ENCODE peak calls at places on chromosomes 7 and 10, in ten cellular contexts. C is A549; X is cardiac septum; Q is stimulated activated CD4-positive, alpha-beta T cell treated with anti-CD3 and anti-CD28 coated beads, Interleukin-15, amount 100 ng/mL, for 24 hours; I is brain microvascular endothelial cell; F is endodermal cell; L is naive thymus-derived CD8-positive, alpha-beta T cell; T is T-helper 1 cell; A is T-cell; P is HFF-Myc. E is an unnamed sample.
A peak's percentile ranks its signal among the peaks of the same experiment; 100 is the strongest.

GRCh38 chr10:103542764-103543616 is 49.5 kb downstream of the NEURL1 start:
- DNase-seq in P (no peak), T (peak; percentile 19), C (no peak), Q (peak; percentile 51), A (peak; percentile 20), F (peak; percentile 85), X (peak; percentile 73), L (peak; percentile 62), I (peak; percentile 12), E (no peak)

GRCh38 chr10:93821051-93821772 is 63.5 kb downstream of the LGI1 start:
- DNase-seq in I (no peak), C (peak; percentile 10), L (no peak), A (no peak), P (no peak), T (no peak), F (no peak), X (no peak), Q (no peak), E (no peak)

GRCh38 chr7:1943933-1944618 is 274.0 kb downstream of the ELFN1 start:
- DNase-seq in I (no peak), P (no peak), Q (no peak), T (no peak), C (no peak), X (no peak), A (no peak), F (no peak), L (no peak), E (no peak)

GRCh38 chr7:70230761-70231160 is 632.5 kb downstream of the AUTS2 start:
- DNase-seq in F (no peak), P (no peak), T (no peak), Q (no peak), I (no peak), C (no peak), L (no peak), X (no peak), A (no peak), E (no peak)

GRCh38 chr7:124275411-124275810 is 242.5 kb upstream of the TMEM229A start:
- DNase-seq in A (no peak), C (no peak), P (no peak), F (no peak), T (no peak), X (no peak), Q (no peak), I (no peak), L (no peak), E (no peak)

GRCh38 chr7:50712527-50713356 is 70.0 kb downstream of the GRB10 start:
- DNase-seq in X (no peak), A (no peak), P (no peak), T (no peak), L (no peak), Q (no peak), I (no peak), C (no peak), F (no peak), E (no peak)

GRCh38 chr10:102802920-102803534 is 34.2 kb downstream of the CYP17A1 start:
- DNase-seq in X (no peak), Q (peak; percentile 15), F (peak; percentile 84), C (no peak), T (no peak), A (no peak), L (no peak), I (peak; percentile 97), P (peak; percentile 73), E (no peak)

GRCh38 chr7:80726731-80727130 is 88.3 kb downstream of the CD36 start:
- DNase-seq in A (no peak), L (no peak), X (no peak), I (no peak), T (no peak), C (no peak), Q (no peak), F (no peak), P (no peak), E (no peak)

GRCh38 chr7:121337398-121337797 is 8.6 kb downstream of the WNT16 start:
- DNase-seq in L (no peak), A (no peak), F (no peak), X (no peak), T (no peak), P (no peak), C (no peak), I (no peak), Q (no peak), E (peak; percentile 43)

GRCh38 chr7:35003679-35004278 is 33.5 kb downstream of the DPY19L1 start:
- DNase-seq in Q (no peak), X (no peak), I (peak; percentile 92), T (no peak), A (no peak), F (peak; percentile 62), C (peak; percentile 83), P (peak; percentile 42), L (no peak), E (no peak)

GRCh38 chr7:125930848-125931247 is 1001.2 kb upstream of the POT1 start:
- DNase-seq in A (no peak), P (no peak), L (no peak), X (no peak), F (no peak), T (no peak), C (no peak), Q (no peak), I (no peak), E (no peak)

GRCh38 chr10:128316925-128317324 is 190.7 kb upstream of the MKI67 start:
- DNase-seq in T (no peak), F (peak; percentile 52), A (no peak), X (no peak), P (no peak), I (no peak), Q (no peak), L (no peak), C (no peak), E (no peak)